ENCODE peak calls at places on chromosomes 1 and 21, in four cellular contexts. E, I, Y and T are unnamed samples.

GRCh38 chr1:53462769-53463501 is 3.7 kb downstream of the DMRTB1 start:
- DNase-seq in E (no peak), I (no peak), Y (no peak), T (no peak)

GRCh38 chr1:15669864-15670263 is 14.3 kb upstream of the PLEKHM2 start:
- DNase-seq in E (no peak), I (no peak), Y (no peak), T (no peak)

GRCh38 chr1:205772607-205773032 is 2.7 kb downstream of the RAB29 start:
- DNase-seq in E (no peak), I (no peak), Y (peak; percentile 71), T (no peak)

GRCh38 chr21:34039678-34040382 is 33.5 kb upstream of the MRPS6 start:
- DNase-seq in E (no peak), I (no peak), Y (no peak), T (peak; percentile 35)

GRCh38 chr1:110634455-110635281 is 28.5 kb upstream of the KCNA2 start:
- DNase-seq in E (no peak), I (no peak), Y (peak; percentile 90), T (no peak)

GRCh38 chr1:236064674-236065508 is at the start of gene NID1:
- DNase-seq in E (peak; percentile 39), I (peak; percentile 73), Y (no peak), T (no peak)

GRCh38 chr1:236451796-236452373 is 57.8 kb downstream of the EDARADD start:
- DNase-seq in E (peak; percentile 15), I (peak; percentile 28), Y (no peak), T (peak; percentile 81)

GRCh38 chr1:244454412-244454811 is 2.7 kb upstream of the ADSS2 start:
- DNase-seq in E (no peak), I (no peak), Y (no peak), T (no peak)

GRCh38 chr1:57377731-57378139 is 46.1 kb downstream of the DAB1 start:
- DNase-seq in E (no peak), I (no peak), Y (no peak), T (no peak)

GRCh38 chr1:29991025-29991424 is 732.4 kb downstream of the MATN1 start:
- DNase-seq in E (no peak), I (no peak), Y (no peak), T (peak; percentile 61)

GRCh38 chr1:19525607-19526545 is 40.5 kb upstream of the CAPZB start:
- DNase-seq in E (no peak), I (no peak), Y (no peak), T (no peak)

GRCh38 chr21:44354775-44355771 is 1.7 kb downstream of the TRPM2 start:
- DNase-seq in E (no peak), I (peak; percentile 16), Y (peak; percentile 35), T (no peak)

GRCh38 chr21:20882462-20883415 is 115.5 kb upstream of the NCAM2 start:
- DNase-seq in E (peak; percentile 27), I (no peak), Y (no peak), T (peak; percentile 30)

GRCh38 chr1:37325010-37325409 is 149.4 kb upstream of the ZC3H12A start:
- DNase-seq in E (no peak), I (no peak), Y (no peak), T (no peak)

GRCh38 chr1:181152892-181153633 is 64.6 kb downstream of the IER5 start:
- DNase-seq in E (no peak), I (no peak), Y (no peak), T (peak; percentile 99)

GRCh38 chr1:96730574-96731298 is 9.2 kb downstream of the PTBP2 start:
- DNase-seq in E (no peak), I (peak; percentile 28), Y (no peak), T (no peak)

GRCh38 chr1:211698161-211699026 is 23.0 kb upstream of the NEK2 start:
- DNase-seq in E (no peak), I (peak; percentile 74), Y (peak; percentile 55), T (peak; percentile 90)

GRCh38 chr21:34367320-34367935 is 3.6 kb downstream of the KCNE2 start:
- DNase-seq in E (no peak), I (peak; percentile 56), Y (no peak), T (no peak)

GRCh38 chr21:42025392-42026071 is 15.4 kb upstream of the ZBTB21 start:
- DNase-seq in E (no peak), I (no peak), Y (no peak), T (no peak)

GRCh38 chr1:81391100-81391828 is 409.5 kb upstream of the ADGRL2 start:
- DNase-seq in E (no peak), I (peak; percentile 4), Y (no peak), T (no peak)

GRCh38 chr1:230708631-230709580 is 5.0 kb downstream of the AGT start:
- DNase-seq in E (no peak), I (peak; percentile 94), Y (no peak), T (peak; percentile 75)

GRCh38 chr1:92797297-92797696 is 12.4 kb upstream of the EVI5 start:
- DNase-seq in E (no peak), I (no peak), Y (no peak), T (no peak)

GRCh38 chr21:20329636-20330035 is 668.6 kb upstream of the NCAM2 start:
- DNase-seq in E (no peak), I (no peak), Y (no peak), T (peak; percentile 9)

GRCh38 chr1:156510709-156511108 is 10.1 kb upstream of the MEF2D start:
- DNase-seq in E (no peak), I (no peak), Y (no peak), T (no peak)

GRCh38 chr1:2942410-2942809 is 78.9 kb upstream of the ACTRT2 start:
- DNase-seq in E (no peak), I (no peak), Y (no peak), T (no peak)

GRCh38 chr1:1730870-1731269 is 6.7 kb upstream of the CDK11A start:
- DNase-seq in E (no peak), I (no peak), Y (no peak), T (no peak)

GRCh38 chr1:210394281-210394798 is 65.6 kb downstream of the HHAT start:
- DNase-seq in E (no peak), I (no peak), Y (peak; percentile 80), T (no peak)

GRCh38 chr1:91744973-91745648 is 140.8 kb downstream of the TGFBR3 start:
- DNase-seq in E (no peak), I (peak; percentile 75), Y (no peak), T (no peak)

GRCh38 chr1:154556422-154556821 is 2.0 kb downstream of the UBE2Q1 start:
- DNase-seq in E (no peak), I (no peak), Y (no peak), T (no peak)

GRCh38 chr1:164137273-164137947 is 421.6 kb upstream of the PBX1 start:
- DNase-seq in E (no peak), I (no peak), Y (peak; percentile 1), T (no peak)

GRCh38 chr1:41902125-41902524 is 16.6 kb downstream of the HIVEP3 start:
- DNase-seq in E (peak; percentile 21), I (no peak), Y (no peak), T (no peak)

GRCh38 chr1:186849271-186849671 is 20.5 kb downstream of the PLA2G4A start:
- DNase-seq in E (no peak), I (peak; percentile 53), Y (peak; percentile 67), T (no peak)

GRCh38 chr21:43305336-43305665 is 121.6 kb downstream of the SIK1 start:
- DNase-seq in E (no peak), I (no peak), Y (no peak), T (no peak)

GRCh38 chr1:226135059-226135651 is 51.4 kb downstream of the ACBD3 start:
- DNase-seq in E (no peak), I (peak; percentile 50), Y (no peak), T (no peak)

GRCh38 chr1:35707253-35708178 is 11.2 kb downstream of the C1orf216 start:
- DNase-seq in E (no peak), I (no peak), Y (no peak), T (peak; percentile 66)
- TF ChIP-seq EZH2 in E (no peak), I (no peak), Y (no peak), T (no peak)

GRCh38 chr1:99850458-99850974 is 355 bp downstream of the AGL start:
- DNase-seq in E (no peak), I (no peak), Y (no peak), T (no peak)

GRCh38 chr1:99851850-99852454 is 1.8 kb downstream of the AGL start:
- DNase-seq in E (no peak), I (no peak), Y (no peak), T (no peak)

GRCh38 chr1:99849413-99849743 is 783 bp upstream of the AGL start:
- DNase-seq in E (no peak), I (peak; percentile 29), Y (peak; percentile 7), T (peak; percentile 64)

GRCh38 chr1:99849744-99850457 is at the start of gene AGL:
- DNase-seq in E (peak; percentile 64), I (peak; percentile 78), Y (peak; percentile 50), T (peak; percentile 90)

DNA sequence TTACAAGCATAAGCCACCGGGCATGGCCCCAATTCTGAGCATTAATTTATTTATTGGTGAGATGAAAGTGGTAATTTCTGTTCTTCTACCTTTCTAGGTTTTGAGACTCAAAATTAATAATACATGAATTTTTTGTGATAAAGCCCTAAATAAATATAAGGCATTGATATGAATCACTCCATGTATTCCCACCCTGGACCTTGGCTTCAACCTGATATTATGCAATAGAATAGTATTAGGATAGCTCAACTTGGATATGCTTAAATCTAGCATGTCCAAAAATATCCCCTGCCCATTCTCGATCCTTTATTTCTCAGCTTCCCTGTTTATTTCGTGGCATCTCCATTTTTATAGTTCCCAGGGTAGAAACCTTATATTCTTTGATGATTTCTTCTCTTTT is 2.5 kb downstream of the AGL start:
- DNase-seq in E (no peak), I (no peak), Y (no peak), T (no peak)
- TF ChIP-seq CHD2 in E (no peak), I (no peak), Y (no peak), T (no peak)

DNA sequence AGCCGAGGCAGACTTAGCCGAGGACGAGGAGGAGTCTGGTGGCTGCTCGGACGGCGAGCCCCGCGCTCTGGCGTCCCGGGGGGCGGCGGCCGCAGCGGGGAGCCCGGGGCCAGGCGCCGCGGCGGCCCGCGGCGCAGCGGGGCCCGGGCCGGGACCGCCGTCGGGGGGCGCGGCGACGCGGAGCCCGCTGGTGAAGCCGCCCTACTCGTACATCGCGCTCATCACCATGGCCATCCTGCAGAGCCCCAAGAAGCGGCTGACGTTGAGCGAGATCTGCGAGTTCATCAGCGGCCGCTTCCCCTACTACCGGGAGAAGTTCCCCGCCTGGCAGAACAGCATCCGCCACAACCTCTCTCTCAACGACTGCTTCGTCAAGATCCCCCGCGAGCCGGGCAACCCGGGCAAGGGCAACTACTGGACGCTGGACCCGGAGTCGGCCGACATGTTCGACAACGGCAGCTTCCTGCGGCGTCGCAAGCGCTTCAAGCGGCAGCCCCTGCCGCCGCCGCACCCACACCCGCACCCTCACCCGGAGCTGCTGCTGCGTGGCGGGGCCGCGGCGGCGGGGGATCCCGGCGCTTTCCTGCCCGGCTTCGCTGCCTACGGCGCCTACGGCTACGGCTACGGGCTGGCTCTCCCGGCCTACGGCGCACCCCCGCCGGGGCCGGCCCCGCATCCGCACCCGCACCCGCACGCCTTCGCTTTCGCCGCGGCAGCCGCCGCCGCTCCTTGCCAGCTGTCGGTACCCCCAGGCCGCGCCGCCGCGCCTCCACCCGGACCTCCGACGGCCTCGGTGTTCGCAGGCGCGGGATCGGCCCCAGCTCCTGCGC is 692 bp downstream of the FOXD2 start:
- DNase-seq in E (no peak), I (no peak), Y (no peak), T (no peak)
- TF ChIP-seq EZH2 in E (no peak), I (no peak), Y (no peak), T (no peak)

DNA sequence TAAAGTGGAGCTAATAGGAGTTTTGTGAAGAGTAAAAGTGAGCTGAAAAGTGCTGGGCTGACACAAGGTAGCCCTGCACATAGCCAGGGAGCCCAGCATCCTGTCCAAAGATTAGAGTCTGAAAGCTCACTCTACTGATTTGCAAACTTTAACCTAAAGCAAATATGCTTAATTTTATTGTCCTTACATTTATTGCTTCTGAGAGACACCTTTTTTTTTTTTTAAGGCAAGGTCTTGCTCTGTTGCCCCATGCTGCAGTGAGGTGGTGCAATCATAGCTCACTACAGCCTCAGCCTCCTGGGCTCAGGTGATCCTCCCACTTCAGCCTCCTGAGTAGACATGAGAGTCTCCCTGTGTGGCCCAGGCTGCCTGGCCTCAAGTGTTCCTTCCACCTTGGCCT is 16.5 kb downstream of the MGST3 start:
- DNase-seq in E (no peak), I (no peak), Y (no peak), T (no peak)
- TF ChIP-seq CHD2 in E (no peak), I (no peak), Y (no peak), T (no peak)